ENCODE peak calls at places on chromosome 11, in six cellular contexts. M is fibroblast of villous mesenchyme, G is H1, F is foreskin fibroblast, S is ovary, P is Caco-2. O is an unnamed sample.
A peak's percentile ranks its signal among the peaks of the same experiment; 100 is the strongest.

GRCh38 chr11:72195518-72195917 is 3.6 kb downstream of the FOLR1 start:
- DNase-seq in P (no peak), G (no peak), F (no peak), S (no peak), M (no peak), O (no peak)

GRCh38 chr11:32115406-32115805 is 24.5 kb downstream of the RCN1 start:
- DNase-seq in F (no peak), G (no peak), P (peak; percentile 9), S (no peak), M (peak; percentile 26), O (no peak)

GRCh38 chr11:128852327-128853023 is 14.6 kb downstream of the KCNJ1 start:
- DNase-seq in F (no peak), P (no peak), M (no peak), G (no peak), S (no peak), O (no peak)

GRCh38 chr11:126345759-126346585 is 9.5 kb upstream of the ST3GAL4 start:
- DNase-seq in M (peak; percentile 91), F (peak; percentile 74), P (no peak), G (no peak), S (peak; percentile 82), O (no peak)

GRCh38 chr11:11148104-11148509 is 204.9 kb downstream of the CSNK2A3 start:
- DNase-seq in G (peak; percentile 73), S (peak; percentile 61), F (peak; percentile 55), P (peak; percentile 72), M (peak; percentile 61), O (no peak)

GRCh38 chr11:116782728-116783127 is 5.1 kb downstream of the ZPR1 start:
- DNase-seq in M (peak; percentile 62), S (no peak), P (no peak), F (peak; percentile 18), G (no peak), O (no peak)

GRCh38 chr11:109264128-109264527 is 157.9 kb upstream of the C11orf87 start:
- DNase-seq in F (no peak), G (no peak), M (no peak), S (no peak), P (no peak), O (no peak)

GRCh38 chr11:9619004-9619403 is 44.9 kb upstream of the SWAP70 start:
- DNase-seq in P (no peak), M (no peak), G (no peak), S (no peak), F (no peak), O (no peak)

GRCh38 chr11:35035894-35036408 is 103.0 kb upstream of the CD44 start:
- DNase-seq in S (no peak), P (no peak), M (peak; percentile 85), G (no peak), F (peak; percentile 94), O (no peak)

GRCh38 chr11:61917043-61917356 is 366 bp downstream of the RAB3IL1 start:
- DNase-seq in S (no peak), F (no peak), G (no peak), P (no peak), M (no peak), O (peak; percentile 42)

GRCh38 chr11:119081682-119082081 is 3.0 kb upstream of the HMBS start:
- DNase-seq in G (no peak), M (no peak), F (no peak), S (no peak), P (no peak), O (no peak)

GRCh38 chr11:79198898-79199250 is 242.0 kb downstream of the TENM4 start:
- DNase-seq in P (no peak), M (no peak), G (no peak), F (no peak), S (no peak), O (no peak)

GRCh38 chr11:61694971-61695706 is 14.9 kb downstream of the DAGLA start:
- DNase-seq in G (no peak), P (peak; percentile 73), S (no peak), M (no peak), F (no peak), O (no peak)

GRCh38 chr11:102983491-102983890 is 28.0 kb upstream of the MMP13 start:
- DNase-seq in F (no peak), S (no peak), P (no peak), M (peak; percentile 61), G (no peak), O (no peak)

GRCh38 chr11:57751676-57752253 is at the start of gene BTBD18:
- DNase-seq in F (no peak), S (no peak), P (peak; percentile 66), G (no peak), M (peak; percentile 64), O (peak; percentile 50)

GRCh38 chr11:20415432-20415831 is 27.9 kb downstream of the PRMT3 start:
- DNase-seq in M (no peak), G (no peak), F (no peak), P (no peak), S (no peak), O (no peak)

GRCh38 chr11:122668562-122669090 is 13.1 kb downstream of the UBASH3B start:
- DNase-seq in G (no peak), F (peak; percentile 83), P (no peak), S (no peak), M (peak; percentile 66), O (no peak)

GRCh38 chr11:55726715-55727324 is 46.4 kb upstream of the OR5D13 start:
- DNase-seq in P (peak; percentile 53), G (no peak), F (no peak), S (no peak), M (no peak), O (no peak)

GRCh38 chr11:122984186-122985011 is 2.8 kb upstream of the BSX start:
- DNase-seq in G (no peak), M (no peak), S (no peak), P (no peak), F (no peak), O (peak; percentile 39)

GRCh38 chr11:78646564-78647185 is 72.0 kb upstream of the NARS2 start:
- DNase-seq in F (no peak), G (no peak), S (no peak), M (peak; percentile 33), P (peak; percentile 88), O (peak; percentile 63)

GRCh38 chr11:127073621-127074020 is 73.1 kb upstream of the KIRREL3 start:
- DNase-seq in F (no peak), S (no peak), P (no peak), G (no peak), M (no peak), O (no peak)

GRCh38 chr11:12008790-12009616 is 577 bp upstream of the DKK3 start:
- DNase-seq in F (peak; percentile 62), S (peak; percentile 63), G (no peak), P (peak; percentile 83), M (peak; percentile 63), O (peak; percentile 50)

GRCh38 chr11:12114487-12115033 is 4.2 kb downstream of the MICAL2 start:
- DNase-seq in M (peak; percentile 91), F (no peak), S (peak; percentile 49), G (no peak), P (peak; percentile 48), O (no peak)

GRCh38 chr11:86388198-86388597 is 13.5 kb downstream of the CCDC81 start:
- DNase-seq in F (no peak), S (no peak), P (peak; percentile 28), G (no peak), M (no peak), O (no peak)

GRCh38 chr11:13343931-13344717 is 66.5 kb downstream of the BMAL1 start:
- DNase-seq in G (no peak), P (peak; percentile 80), M (peak; percentile 76), F (peak; percentile 60), S (peak; percentile 70), O (peak; percentile 64)

GRCh38 chr11:1295086-1295485 is 14.3 kb downstream of the TOLLIP start:
- DNase-seq in P (no peak), M (no peak), G (no peak), S (no peak), F (no peak), O (no peak)

GRCh38 chr11:1292644-1293618 is 16.5 kb downstream of the TOLLIP start:
- DNase-seq in M (no peak), P (no peak), G (no peak), F (no peak), S (peak; percentile 16), O (no peak)

GRCh38 chr11:1295591-1295990 is 13.8 kb downstream of the TOLLIP start:
- DNase-seq in M (no peak), P (no peak), F (no peak), G (no peak), S (no peak), O (no peak)

GRCh38 chr11:1292018-1292643 is 17.3 kb downstream of the TOLLIP start:
- DNase-seq in M (no peak), P (no peak), F (no peak), G (no peak), S (no peak), O (no peak)

DNA sequence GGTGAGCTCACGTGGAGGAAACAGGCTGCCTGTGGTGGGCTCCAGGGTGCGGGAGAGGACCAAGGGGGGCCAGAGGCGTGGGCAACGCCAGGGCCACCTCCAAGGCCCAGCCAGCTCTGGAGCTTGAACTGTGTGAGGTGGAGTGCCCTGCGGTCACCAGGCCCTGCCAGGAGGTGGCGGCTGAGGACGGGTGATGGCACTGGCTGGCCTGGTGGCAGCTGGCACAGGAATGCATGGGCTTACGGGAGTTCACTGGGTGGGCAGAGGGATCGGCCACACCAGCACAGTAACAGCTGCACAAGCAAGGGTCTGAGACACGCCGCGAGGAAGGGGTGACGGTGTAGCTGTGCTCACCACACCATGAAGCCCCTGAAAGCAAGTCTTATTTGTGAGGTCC is 15.8 kb downstream of the TOLLIP start:
- DNase-seq in S (peak; percentile 15), F (no peak), M (no peak), G (no peak), P (no peak), O (no peak)
- TF ChIP-seq CTCF in S (no peak), F (no peak), M (peak; percentile 36), G (peak; percentile 47), P (no peak), O (peak; percentile 49)

GRCh38 chr11:131404010-131404409 is 33.6 kb downstream of the NTM start:
- DNase-seq in M (no peak), P (no peak), G (no peak), F (no peak), S (no peak), O (no peak)

GRCh38 chr11:131412061-131412460 is 41.6 kb downstream of the NTM start:
- DNase-seq in F (no peak), M (no peak), G (no peak), S (no peak), P (no peak), O (no peak)

GRCh38 chr11:131409307-131409706 is 38.9 kb downstream of the NTM start:
- DNase-seq in P (no peak), S (no peak), G (no peak), F (no peak), M (no peak), O (no peak)

GRCh38 chr11:131413217-131413616 is 42.8 kb downstream of the NTM start:
- DNase-seq in G (no peak), P (no peak), S (no peak), F (no peak), M (no peak), O (no peak)

GRCh38 chr11:131408011-131408640 is 37.7 kb downstream of the NTM start:
- DNase-seq in G (peak; percentile 23), P (peak; percentile 74), M (peak; percentile 11), S (no peak), F (no peak), O (peak; percentile 21)
- TF ChIP-seq CTCF in G (peak; percentile 83), P (peak; percentile 73), M (peak; percentile 27), S (no peak), F (peak; percentile 53), O (peak; percentile 56)

GRCh38 chr11:133911169-133911568 is 45.6 kb downstream of the IGSF9B start:
- DNase-seq in F (no peak), M (no peak), S (no peak), G (no peak), P (peak; percentile 32), O (peak; percentile 32)
- TF ChIP-seq CTCF in F (no peak), M (no peak), S (no peak), G (peak; percentile 46), P (peak; percentile 23), O (peak; percentile 34)

GRCh38 chr11:125123947-125124633 is 12.7 kb upstream of the TMEM218 start:
- DNase-seq in F (peak; percentile 37), S (no peak), M (peak; percentile 57), P (peak; percentile 77), G (no peak), O (no peak)
- TF ChIP-seq CTCF in F (peak; percentile 47), S (no peak), M (peak; percentile 57), P (peak; percentile 67), G (peak; percentile 84), O (no peak)